ENCODE peak calls at places on chromosomes 16 and 17, in ten cellular contexts. C is left cardiac atrium; A is erythroblast; H is NCI-H510A treated with DMSO at 0.1 percent for 48 hours; Z is endothelial cell; D is stimulated activated CD8-positive, alpha-beta memory T cell treated with anti-CD3 and anti-CD28 coated beads, Interleukin-7, amount 100 ng/mL, for 1 hour; R is hypothalamus; O is NCI-H2029 treated with DMSO at 0.1 percent for 48 hours; M is substantia nigra; Q is ELR. F is an unnamed sample.

GRCh38 chr17:2780256-2780655 is 16.0 kb upstream of the RAP1GAP2 start:
- DNase-seq in C (no peak), A (no peak), H (no peak), Z (no peak), D (no peak), R (no peak), O (no peak), M (no peak), Q (no peak), F (no peak)

GRCh38 chr16:46932802-46933201 is 40.7 kb downstream of the DNAJA2 start:
- DNase-seq in C (no peak), A (no peak), H (no peak), Z (no peak), D (no peak), R (no peak), O (no peak), M (no peak), Q (no peak), F (no peak)

GRCh38 chr17:57286372-57287105 is 30.2 kb downstream of the MSI2 start:
- DNase-seq in C (no peak), A (no peak), H (no peak), Z (no peak), D (no peak), R (no peak), O (no peak), M (no peak), Q (no peak), F (no peak)

GRCh38 chr16:10612649-10613179 is 32.3 kb upstream of the EMP2 start:
- DNase-seq in C (no peak), A (no peak), H (no peak), Z (no peak), D (no peak), R (no peak), O (no peak), M (no peak), Q (no peak), F (no peak)

GRCh38 chr17:76901542-76902197 is 33.5 kb downstream of the MGAT5B start:
- DNase-seq in C (no peak), A (no peak), H (no peak), Z (no peak), D (no peak), R (no peak), O (no peak), M (no peak), Q (no peak), F (no peak)

GRCh38 chr16:4140652-4141051 is 24.4 kb upstream of the ADCY9 start:
- DNase-seq in C (no peak), A (peak), H (peak), Z (no peak), D (no peak), R (no peak), O (no peak), M (no peak), Q (no peak), F (no peak)

GRCh38 chr17:58329808-58330543 is 1.4 kb upstream of the TSPOAP1 start:
- DNase-seq in C (no peak), A (peak), H (no peak), Z (no peak), D (no peak), R (no peak), O (no peak), M (no peak), Q (no peak), F (no peak)

GRCh38 chr16:31404353-31405064 is 11.4 kb downstream of the ITGAD start:
- DNase-seq in C (no peak), A (no peak), H (no peak), Z (no peak), D (no peak), R (no peak), O (no peak), M (no peak), Q (peak), F (no peak)

GRCh38 chr17:14525551-14526455 is 224.9 kb downstream of the HS3ST3B1 start:
- DNase-seq in C (no peak), A (no peak), H (no peak), Z (no peak), D (no peak), R (no peak), O (no peak), M (no peak), Q (no peak), F (no peak)

GRCh38 chr16:72877374-72878028 is 170.4 kb downstream of the ZFHX3 start:
- DNase-seq in C (no peak), A (no peak), H (no peak), Z (no peak), D (no peak), R (no peak), O (no peak), M (no peak), Q (peak), F (no peak)

GRCh38 chr17:53141731-53142130 is 681.0 kb upstream of the KIF2B start:
- DNase-seq in C (no peak), A (no peak), H (no peak), Z (no peak), D (no peak), R (no peak), O (no peak), M (no peak), Q (no peak), F (peak)

GRCh38 chr16:27779719-27780161 is 229.8 kb downstream of the KATNIP start:
- DNase-seq in C (peak), A (no peak), H (no peak), Z (peak), D (no peak), R (peak), O (peak), M (peak), Q (peak), F (no peak)

GRCh38 chr16:8023326-8023725 is 567.0 kb downstream of the TMEM114 start:
- DNase-seq in C (no peak), A (no peak), H (no peak), Z (no peak), D (no peak), R (no peak), O (no peak), M (no peak), Q (no peak), F (no peak)

GRCh38 chr17:82127704-82128103 is 29.7 kb upstream of the FASN start:
- DNase-seq in C (no peak), A (no peak), H (no peak), Z (no peak), D (no peak), R (no peak), O (no peak), M (no peak), Q (no peak), F (no peak)

GRCh38 chr16:56931253-56931768 is 631 bp upstream of the HERPUD1 start:
- DNase-seq in C (peak), A (no peak), H (no peak), Z (no peak), D (no peak), R (no peak), O (no peak), M (no peak), Q (no peak), F (no peak)

GRCh38 chr17:16269658-16270057 is 52.6 kb downstream of the PIGL start:
- DNase-seq in C (no peak), A (no peak), H (no peak), Z (no peak), D (no peak), R (no peak), O (no peak), M (no peak), Q (peak), F (no peak)

GRCh38 chr16:46632778-46633733 is 11.9 kb upstream of the SHCBP1 start:
- DNase-seq in C (no peak), A (no peak), H (peak), Z (no peak), D (no peak), R (no peak), O (no peak), M (no peak), Q (no peak), F (no peak)

GRCh38 chr16:84552135-84552534 is 47.7 kb upstream of the MEAK7 start:
- DNase-seq in C (no peak), A (no peak), H (no peak), Z (no peak), D (no peak), R (no peak), O (no peak), M (no peak), Q (no peak), F (no peak)

GRCh38 chr17:4953461-4953961 is 2.6 kb downstream of the ENO3 start:
- DNase-seq in C (no peak), A (no peak), H (no peak), Z (no peak), D (no peak), R (no peak), O (no peak), M (no peak), Q (peak), F (no peak)

GRCh38 chr16:74305978-74306784 is 9.6 kb downstream of the PSMD7 start:
- DNase-seq in C (no peak), A (no peak), H (no peak), Z (no peak), D (no peak), R (no peak), O (no peak), M (no peak), Q (no peak), F (no peak)

GRCh38 chr17:56638536-56639177 is 45.2 kb downstream of the NOG start:
- DNase-seq in C (no peak), A (no peak), H (no peak), Z (no peak), D (no peak), R (no peak), O (no peak), M (no peak), Q (no peak), F (no peak)

GRCh38 chr17:74190154-74190553 is 13.3 kb upstream of the RPL38 start:
- DNase-seq in C (no peak), A (peak), H (peak), Z (no peak), D (no peak), R (no peak), O (peak), M (no peak), Q (peak), F (no peak)

GRCh38 chr17:31907342-31907975 is 6.0 kb upstream of the UTP6 start:
- DNase-seq in C (peak), A (peak), H (no peak), Z (no peak), D (no peak), R (no peak), O (no peak), M (no peak), Q (peak), F (no peak)

GRCh38 chr16:273547-274421 is 2.0 kb downstream of the RGS11 start:
- DNase-seq in C (no peak), A (no peak), H (no peak), Z (no peak), D (no peak), R (no peak), O (no peak), M (no peak), Q (no peak), F (no peak)

GRCh38 chr16:4316732-4317461 is 1.0 kb downstream of the GLIS2 start:
- DNase-seq in C (peak), A (no peak), H (peak), Z (no peak), D (no peak), R (peak), O (no peak), M (peak), Q (peak), F (no peak)

GRCh38 chr16:50859628-50860360 is 117.9 kb downstream of the CYLD start:
- DNase-seq in C (no peak), A (no peak), H (no peak), Z (no peak), D (no peak), R (no peak), O (no peak), M (no peak), Q (no peak), F (no peak)

GRCh38 chr16:12815361-12815760 is 11.7 kb upstream of the CPPED1 start:
- DNase-seq in C (no peak), A (no peak), H (no peak), Z (no peak), D (no peak), R (no peak), O (no peak), M (no peak), Q (no peak), F (no peak)

GRCh38 chr17:20230924-20231323 is 221.8 kb downstream of the SPECC1 start:
- DNase-seq in C (no peak), A (no peak), H (no peak), Z (no peak), D (no peak), R (no peak), O (no peak), M (no peak), Q (no peak), F (no peak)

GRCh38 chr17:28258347-28258887 is 60.6 kb upstream of the TMEM97 start:
- DNase-seq in C (peak), A (no peak), H (no peak), Z (no peak), D (no peak), R (no peak), O (no peak), M (no peak), Q (no peak), F (no peak)

GRCh38 chr17:8480011-8480976 is 44.6 kb downstream of the NDEL1 start:
- DNase-seq in C (no peak), A (no peak), H (no peak), Z (no peak), D (no peak), R (no peak), O (no peak), M (no peak), Q (no peak), F (no peak)

GRCh38 chr16:12276631-12277030 is 300.1 kb downstream of the SNX29 start:
- DNase-seq in C (no peak), A (no peak), H (no peak), Z (no peak), D (no peak), R (no peak), O (no peak), M (no peak), Q (no peak), F (no peak)

GRCh38 chr16:89600956-89601355 is 12.5 kb upstream of the DPEP1 start:
- DNase-seq in C (no peak), A (no peak), H (no peak), Z (no peak), D (no peak), R (no peak), O (no peak), M (no peak), Q (no peak), F (no peak)

GRCh38 chr16:75377971-75378386 is 55.3 kb downstream of the CFDP1 start:
- DNase-seq in C (no peak), A (no peak), H (no peak), Z (peak), D (no peak), R (no peak), O (no peak), M (no peak), Q (peak), F (no peak)

GRCh38 chr17:76260220-76260619 is 4.9 kb upstream of the UBALD2 start:
- DNase-seq in C (no peak), A (no peak), H (no peak), Z (no peak), D (no peak), R (no peak), O (no peak), M (no peak), Q (no peak), F (no peak)

GRCh38 chr16:66740010-66740409 is 11.4 kb downstream of the DYNC1LI2 start:
- DNase-seq in C (no peak), A (peak), H (peak), Z (peak), D (no peak), R (no peak), O (no peak), M (no peak), Q (peak), F (no peak)